ENCODE peak calls at places on chromosome 14, in seven cellular contexts. One of them, this sample, is unnamed. For H3K4me1, the result is how much of the 10 kb centered on the place peaks cover.

GRCh38 chr14:82661258-82661657 is 1127.6 kb upstream of the SEL1L start:
- DNase-seq in MM.1S: no peak
- DNase-seq in GM23338: no peak
- DNase-seq in neural progenitor cell: no peak
- DNase-seq in PC-3: no peak
- DNase-seq in OCI-LY7: no peak
- DNase-seq in SK-N-SH: no peak
- DNase-seq in this sample: no peak

GRCh38 chr14:102509744-102510615 is at the start of gene ANKRD9:
- DNase-seq in MM.1S: peak
- DNase-seq in GM23338: peak
- DNase-seq in neural progenitor cell: peak
- DNase-seq in PC-3: peak
- DNase-seq in OCI-LY7: peak
- DNase-seq in SK-N-SH: peak
- DNase-seq in this sample: peak

GRCh38 chr14:35385042-35385839 is 19.3 kb downstream of the NFKBIA start:
- DNase-seq in MM.1S: no peak
- DNase-seq in GM23338: no peak
- DNase-seq in neural progenitor cell: peak
- DNase-seq in PC-3: no peak
- DNase-seq in OCI-LY7: no peak
- DNase-seq in SK-N-SH: peak
- DNase-seq in this sample: peak

GRCh38 chr14:95164506-95164905 is 7.2 kb upstream of the DICER1 start:
- DNase-seq in MM.1S: no peak
- DNase-seq in GM23338: no peak
- DNase-seq in neural progenitor cell: no peak
- DNase-seq in PC-3: peak
- DNase-seq in OCI-LY7: no peak
- DNase-seq in SK-N-SH: no peak
- DNase-seq in this sample: no peak

GRCh38 chr14:96509457-96510090 is 7.4 kb downstream of the PAPOLA start:
- DNase-seq in MM.1S: peak
- DNase-seq in GM23338: no peak
- DNase-seq in neural progenitor cell: no peak
- DNase-seq in PC-3: no peak
- DNase-seq in OCI-LY7: no peak
- DNase-seq in SK-N-SH: no peak
- DNase-seq in this sample: no peak

GRCh38 chr14:72714871-72715214 is 179.1 kb downstream of the DPF3 start:
- DNase-seq in MM.1S: no peak
- DNase-seq in GM23338: no peak
- DNase-seq in neural progenitor cell: no peak
- DNase-seq in PC-3: no peak
- DNase-seq in OCI-LY7: no peak
- DNase-seq in SK-N-SH: no peak
- DNase-seq in this sample: no peak

GRCh38 chr14:105993814-105994213 is 467.4 kb downstream of the TMEM121 start:
- DNase-seq in MM.1S: no peak
- DNase-seq in GM23338: no peak
- DNase-seq in neural progenitor cell: no peak
- DNase-seq in PC-3: no peak
- DNase-seq in OCI-LY7: no peak
- DNase-seq in SK-N-SH: no peak
- DNase-seq in this sample: no peak

GRCh38 chr14:56189306-56189705 is 71.1 kb downstream of the PELI2 start:
- DNase-seq in MM.1S: no peak
- DNase-seq in GM23338: no peak
- DNase-seq in neural progenitor cell: no peak
- DNase-seq in PC-3: peak
- DNase-seq in OCI-LY7: no peak
- DNase-seq in SK-N-SH: no peak
- DNase-seq in this sample: peak

GRCh38 chr14:35215110-35215872 is 76.9 kb upstream of the PSMA6 start:
- DNase-seq in MM.1S: no peak
- DNase-seq in GM23338: peak
- DNase-seq in neural progenitor cell: peak
- DNase-seq in PC-3: peak
- DNase-seq in OCI-LY7: peak
- DNase-seq in SK-N-SH: no peak
- DNase-seq in this sample: peak

GRCh38 chr14:60647081-60647836 is 2.0 kb downstream of the SIX1 start:
- DNase-seq in MM.1S: no peak
- DNase-seq in GM23338: peak
- DNase-seq in neural progenitor cell: peak
- DNase-seq in PC-3: peak
- DNase-seq in OCI-LY7: no peak
- DNase-seq in SK-N-SH: no peak
- DNase-seq in this sample: peak

GRCh38 chr14:68516235-68516634 is 276.6 kb downstream of the ZFP36L1 start:
- DNase-seq in MM.1S: no peak
- DNase-seq in GM23338: no peak
- DNase-seq in neural progenitor cell: no peak
- DNase-seq in PC-3: no peak
- DNase-seq in OCI-LY7: no peak
- DNase-seq in SK-N-SH: no peak
- DNase-seq in this sample: no peak

GRCh38 chr14:68513137-68513536 is 279.7 kb downstream of the ZFP36L1 start:
- DNase-seq in MM.1S: no peak
- DNase-seq in GM23338: no peak
- DNase-seq in neural progenitor cell: no peak
- DNase-seq in PC-3: no peak
- DNase-seq in OCI-LY7: peak
- DNase-seq in SK-N-SH: no peak
- DNase-seq in this sample: no peak

GRCh38 chr14:68512088-68512487 is 280.8 kb downstream of the ZFP36L1 start:
- DNase-seq in MM.1S: no peak
- DNase-seq in GM23338: no peak
- DNase-seq in neural progenitor cell: no peak
- DNase-seq in PC-3: no peak
- DNase-seq in OCI-LY7: no peak
- DNase-seq in SK-N-SH: peak
- DNase-seq in this sample: peak

GRCh38 chr14:68513838-68514610 is 278.8 kb downstream of the ZFP36L1 start:
- DNase-seq in MM.1S: no peak
- DNase-seq in GM23338: no peak
- DNase-seq in neural progenitor cell: no peak
- DNase-seq in PC-3: no peak
- DNase-seq in OCI-LY7: peak
- DNase-seq in SK-N-SH: no peak
- DNase-seq in this sample: no peak

DNA sequence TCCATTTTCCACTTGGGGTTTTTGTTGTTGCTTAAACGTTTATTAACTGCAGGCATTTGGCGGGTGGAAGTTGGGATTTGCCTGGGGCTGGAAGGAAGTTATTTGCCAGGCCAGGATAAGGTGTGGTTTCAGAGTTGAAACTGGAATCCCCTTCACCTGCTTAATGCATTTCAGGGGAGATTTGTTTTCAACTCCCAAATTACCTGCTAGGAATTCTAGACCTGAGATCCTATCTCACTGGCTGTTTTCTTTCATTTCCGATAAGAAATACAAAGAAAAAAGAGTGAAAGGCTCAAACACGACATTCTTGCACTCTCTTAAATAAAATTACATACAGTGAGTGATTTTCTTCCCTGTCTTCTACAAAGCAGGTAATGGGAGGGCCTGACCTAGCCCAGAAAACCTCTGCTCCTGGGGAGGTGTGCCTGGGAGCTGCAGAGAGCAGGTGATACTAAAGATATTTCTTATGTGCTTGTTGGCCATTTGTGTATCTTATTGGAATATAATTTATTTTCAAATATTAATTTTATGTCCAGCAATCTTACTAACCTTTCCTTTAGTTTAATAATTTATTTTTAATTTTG is 278.2 kb downstream of the ZFP36L1 start:
- DNase-seq in MM.1S: no peak
- DNase-seq in GM23338: no peak
- DNase-seq in neural progenitor cell: no peak
- DNase-seq in PC-3: peak
- DNase-seq in OCI-LY7: no peak
- DNase-seq in SK-N-SH: no peak
- DNase-seq in this sample: no peak
- TF ChIP-seq EZH2phosphoT487 in MM.1S: no peak
- TF ChIP-seq EZH2phosphoT487 in GM23338: no peak
- TF ChIP-seq EZH2phosphoT487 in neural progenitor cell: no peak
- TF ChIP-seq EZH2phosphoT487 in PC-3: no peak
- TF ChIP-seq EZH2phosphoT487 in OCI-LY7: no peak
- TF ChIP-seq EZH2phosphoT487 in SK-N-SH: no peak
- TF ChIP-seq EZH2phosphoT487 in this sample: no peak

GRCh38 chr14:69042309-69043006 is 63.4 kb upstream of the ACTN1 start:
- DNase-seq in MM.1S: no peak
- DNase-seq in GM23338: no peak
- DNase-seq in neural progenitor cell: no peak
- DNase-seq in PC-3: no peak
- DNase-seq in OCI-LY7: no peak
- DNase-seq in SK-N-SH: no peak
- DNase-seq in this sample: no peak

GRCh38 chr14:69041783-69042182 is 62.7 kb upstream of the ACTN1 start:
- DNase-seq in MM.1S: no peak
- DNase-seq in GM23338: no peak
- DNase-seq in neural progenitor cell: no peak
- DNase-seq in PC-3: no peak
- DNase-seq in OCI-LY7: no peak
- DNase-seq in SK-N-SH: no peak
- DNase-seq in this sample: no peak

GRCh38 chr14:69039287-69039628 is 60.2 kb upstream of the ACTN1 start:
- DNase-seq in MM.1S: no peak
- DNase-seq in GM23338: no peak
- DNase-seq in neural progenitor cell: no peak
- DNase-seq in PC-3: peak
- DNase-seq in OCI-LY7: no peak
- DNase-seq in SK-N-SH: no peak
- DNase-seq in this sample: peak

GRCh38 chr14:69038449-69039286 is 59.6 kb upstream of the ACTN1 start:
- DNase-seq in MM.1S: no peak
- DNase-seq in GM23338: no peak
- DNase-seq in neural progenitor cell: peak
- DNase-seq in PC-3: no peak
- DNase-seq in OCI-LY7: no peak
- DNase-seq in SK-N-SH: peak
- DNase-seq in this sample: peak

GRCh38 chr14:69040343-69040742 is 61.2 kb upstream of the ACTN1 start:
- DNase-seq in MM.1S: no peak
- DNase-seq in GM23338: no peak
- DNase-seq in neural progenitor cell: no peak
- DNase-seq in PC-3: no peak
- DNase-seq in OCI-LY7: no peak
- DNase-seq in SK-N-SH: no peak
- DNase-seq in this sample: no peak
- H3K4me1 ChIP-seq in MM.1S: under half
- H3K4me1 ChIP-seq in GM23338: under half
- H3K4me1 ChIP-seq in neural progenitor cell: under half
- H3K4me1 ChIP-seq in PC-3: under half
- H3K4me1 ChIP-seq in OCI-LY7: under half
- H3K4me1 ChIP-seq in SK-N-SH: under half
- H3K4me1 ChIP-seq in this sample: half or more

GRCh38 chr14:22993517-22993916 is 11.2 kb upstream of the AJUBA start:
- DNase-seq in MM.1S: no peak
- DNase-seq in GM23338: no peak
- DNase-seq in neural progenitor cell: no peak
- DNase-seq in PC-3: no peak
- DNase-seq in OCI-LY7: no peak
- DNase-seq in SK-N-SH: no peak
- DNase-seq in this sample: no peak

GRCh38 chr14:22996823-22997301 is 13.1 kb downstream of the C14orf93 start:
- DNase-seq in MM.1S: no peak
- DNase-seq in GM23338: no peak
- DNase-seq in neural progenitor cell: no peak
- DNase-seq in PC-3: no peak
- DNase-seq in OCI-LY7: no peak
- DNase-seq in SK-N-SH: peak
- DNase-seq in this sample: no peak

GRCh38 chr14:22991852-22992251 is 9.5 kb upstream of the AJUBA start:
- DNase-seq in MM.1S: no peak
- DNase-seq in GM23338: no peak
- DNase-seq in neural progenitor cell: no peak
- DNase-seq in PC-3: no peak
- DNase-seq in OCI-LY7: no peak
- DNase-seq in SK-N-SH: no peak
- DNase-seq in this sample: no peak

GRCh38 chr14:22995889-22996611 is 13.7 kb upstream of the AJUBA start:
- DNase-seq in MM.1S: no peak
- DNase-seq in GM23338: no peak
- DNase-seq in neural progenitor cell: no peak
- DNase-seq in PC-3: no peak
- DNase-seq in OCI-LY7: no peak
- DNase-seq in SK-N-SH: no peak
- DNase-seq in this sample: no peak

DNA sequence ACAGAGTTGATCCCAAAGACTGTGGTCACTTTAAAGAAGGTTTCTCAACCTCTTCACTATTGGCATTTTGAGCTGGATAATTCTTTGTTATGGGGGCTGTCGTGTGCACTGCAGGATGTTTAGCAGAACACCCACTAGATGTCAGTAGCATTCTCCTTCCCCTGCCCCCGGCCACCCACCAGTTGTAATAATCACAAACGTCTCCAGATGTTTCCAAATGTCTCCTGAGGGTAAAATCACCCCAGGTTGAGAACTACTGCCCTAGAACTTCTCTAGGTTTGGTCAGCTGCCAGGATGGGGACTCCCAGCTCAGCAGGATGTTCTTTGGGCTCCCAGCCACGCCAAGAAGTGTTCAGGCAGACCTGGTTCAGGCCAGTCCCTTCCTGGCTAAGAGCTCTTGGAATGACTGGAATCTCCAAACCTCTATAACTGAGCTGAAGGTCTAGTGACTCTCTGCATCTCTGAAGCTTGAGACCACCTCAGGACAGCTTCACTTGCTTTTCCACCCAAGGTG is 12.5 kb upstream of the AJUBA start:
- DNase-seq in MM.1S: no peak
- DNase-seq in GM23338: peak
- DNase-seq in neural progenitor cell: peak
- DNase-seq in PC-3: peak
- DNase-seq in OCI-LY7: peak
- DNase-seq in SK-N-SH: peak
- DNase-seq in this sample: peak
- TF ChIP-seq EZH2phosphoT487 in MM.1S: no peak
- TF ChIP-seq EZH2phosphoT487 in GM23338: no peak
- TF ChIP-seq EZH2phosphoT487 in neural progenitor cell: no peak
- TF ChIP-seq EZH2phosphoT487 in PC-3: no peak
- TF ChIP-seq EZH2phosphoT487 in OCI-LY7: no peak
- TF ChIP-seq EZH2phosphoT487 in SK-N-SH: no peak
- TF ChIP-seq EZH2phosphoT487 in this sample: no peak

DNA sequence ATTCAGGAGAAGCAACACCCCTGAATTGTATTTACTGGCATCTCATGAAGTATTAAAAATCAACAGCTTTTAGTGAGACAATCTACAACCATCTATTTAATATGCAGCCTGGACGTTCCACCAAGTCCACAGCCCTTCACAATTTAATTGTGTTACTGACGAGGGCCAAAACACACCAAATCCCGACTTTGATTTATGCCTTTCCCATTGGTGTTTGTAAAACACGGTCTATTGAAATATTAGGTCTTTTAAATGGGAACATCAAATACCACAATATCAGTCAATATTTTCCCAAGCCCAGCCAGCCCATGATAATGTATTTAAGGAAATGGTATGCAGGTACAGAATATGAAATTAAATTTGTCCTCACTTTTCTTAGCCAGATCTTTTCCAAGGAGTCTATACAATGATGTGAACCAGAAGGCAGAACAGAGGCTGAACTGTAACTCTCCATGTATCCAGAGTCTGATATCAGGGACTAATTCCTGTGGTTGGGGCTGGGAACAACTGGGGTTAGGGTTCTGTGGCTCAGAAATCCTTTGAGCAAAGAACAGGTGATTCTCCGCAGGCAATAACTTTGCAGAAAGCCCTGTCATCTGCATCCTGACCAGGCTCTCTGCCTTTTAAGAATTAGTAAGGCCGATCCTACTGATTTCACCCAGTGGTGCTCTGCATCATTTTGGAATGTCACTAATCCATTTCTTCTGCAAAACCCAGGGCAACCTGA is 179.3 kb upstream of the GZMB start:
- DNase-seq in MM.1S: no peak
- DNase-seq in GM23338: no peak
- DNase-seq in neural progenitor cell: no peak
- DNase-seq in PC-3: no peak
- DNase-seq in OCI-LY7: no peak
- DNase-seq in SK-N-SH: no peak
- DNase-seq in this sample: no peak
- H3K4me1 ChIP-seq in MM.1S: under half
- H3K4me1 ChIP-seq in GM23338: under half
- H3K4me1 ChIP-seq in neural progenitor cell: under half
- H3K4me1 ChIP-seq in PC-3: under half
- H3K4me1 ChIP-seq in OCI-LY7: under half
- H3K4me1 ChIP-seq in SK-N-SH: under half
- H3K4me1 ChIP-seq in this sample: under half

This sample was measured in GM23248.